ENCODE peak calls at places on chromosomes 4 and X, in four cellular contexts. N is GM23248, J is hepatocyte, M is MM.1S. H is an unnamed sample.

GRCh38 chr4:18369561-18369960 is 348.0 kb upstream of the LCORL start:
- DNase-seq in N (no peak), J (no peak), M (no peak), H (no peak)

GRCh38 chr4:129264008-129264657 is 168.2 kb downstream of the C4orf33 start:
- DNase-seq in N (no peak), J (no peak), M (peak; percentile 70), H (no peak)

GRCh38 chr4:140448830-140449229 is 21.4 kb upstream of the CLGN start:
- DNase-seq in N (peak; percentile 4), J (no peak), M (no peak), H (no peak)

GRCh38 chr4:78369691-78370090 is 181.9 kb upstream of the ANXA3 start:
- DNase-seq in N (peak; percentile 63), J (no peak), M (no peak), H (no peak)

GRCh38 chr4:53777244-53777984 is 186.1 kb upstream of the LNX1 start:
- DNase-seq in N (peak; percentile 90), J (peak; percentile 33), M (no peak), H (no peak)

GRCh38 chrX:51407520-51408409 is 75.1 kb downstream of the NUDT10 start:
- DNase-seq in N (no peak), J (no peak), M (no peak), H (no peak)

GRCh38 chr4:48290146-48290772 is 20.6 kb upstream of the TEC start:
- DNase-seq in N (peak; percentile 52), J (peak; percentile 16), M (no peak), H (peak; percentile 22)

GRCh38 chr4:152785639-152786517 is 6.1 kb downstream of the ARFIP1 start:
- DNase-seq in N (peak; percentile 50), J (no peak), M (no peak), H (no peak)

GRCh38 chrX:45619290-45619689 is 418.6 kb upstream of the DIPK2B start:
- DNase-seq in N (peak; percentile 39), J (no peak), M (no peak), H (no peak)

GRCh38 chr4:1244081-1244977 is 4.6 kb downstream of the CTBP1 start:
- DNase-seq in N (peak; percentile 28), J (peak; percentile 4), M (no peak), H (no peak)

GRCh38 chr4:107853444-107854325 is 29.0 kb downstream of the SGMS2 start:
- DNase-seq in N (peak; percentile 81), J (peak; percentile 48), M (no peak), H (peak; percentile 47)

GRCh38 chr4:16843831-16844508 is 54.5 kb downstream of the LDB2 start:
- DNase-seq in N (peak; percentile 92), J (peak; percentile 34), M (no peak), H (no peak)

GRCh38 chrX:24520472-24520871 is 55.4 kb downstream of the PDK3 start:
- DNase-seq in N (no peak), J (no peak), M (no peak), H (no peak)

GRCh38 chrX:45009371-45010000 is 136.5 kb downstream of the KDM6A start:
- DNase-seq in N (peak; percentile 58), J (no peak), M (no peak), H (no peak)

GRCh38 chr4:165347647-165348569 is 20.4 kb downstream of the MSMO1 start:
- DNase-seq in N (no peak), J (no peak), M (no peak), H (no peak)

GRCh38 chr4:72507167-72507566 is 61.9 kb downstream of the ADAMTS3 start:
- DNase-seq in N (no peak), J (no peak), M (no peak), H (no peak)

GRCh38 chrX:54721424-54721823 is 76.6 kb downstream of the ITIH6 start:
- DNase-seq in N (no peak), J (no peak), M (no peak), H (peak; percentile 8)

GRCh38 chrX:11188664-11189063 is 77.5 kb downstream of the HCCS start:
- DNase-seq in N (peak; percentile 58), J (no peak), M (no peak), H (no peak)

GRCh38 chrX:49059209-49060191 is 701 bp downstream of the CCDC120 start:
- DNase-seq in N (no peak), J (peak; percentile 61), M (no peak), H (peak; percentile 59)

GRCh38 chr4:152265149-152265621 is 270.7 kb downstream of the FBXW7 start:
- DNase-seq in N (no peak), J (peak; percentile 88), M (no peak), H (no peak)

GRCh38 chrX:14028473-14028872 is 1.2 kb downstream of the GEMIN8 start:
- DNase-seq in N (no peak), J (no peak), M (peak; percentile 11), H (no peak)

GRCh38 chr4:73451978-73452747 is 16.1 kb downstream of the AFP start:
- DNase-seq in N (peak; percentile 42), J (no peak), M (no peak), H (no peak)

GRCh38 chrX:1528186-1528883 is 8.7 kb downstream of the P2RY8 start:
- DNase-seq in N (no peak), J (no peak), M (no peak), H (no peak)

GRCh38 chr4:10205223-10205622 is 88.6 kb upstream of the WDR1 start:
- DNase-seq in N (peak; percentile 70), J (no peak), M (no peak), H (no peak)

GRCh38 chr4:81486502-81486901 is 14.8 kb upstream of the RASGEF1B start:
- DNase-seq in N (no peak), J (no peak), M (no peak), H (no peak)

GRCh38 chr4:173195132-173195531 is 26.5 kb downstream of the GALNT7 start:
- DNase-seq in N (no peak), J (no peak), M (no peak), H (no peak)

GRCh38 chrX:44223150-44223549 is 120.3 kb downstream of the EFHC2 start:
- DNase-seq in N (peak; percentile 51), J (no peak), M (no peak), H (peak; percentile 62)

GRCh38 chr4:20624783-20625364 is 75.4 kb upstream of the PACRGL start:
- DNase-seq in N (no peak), J (no peak), M (no peak), H (no peak)

GRCh38 chrX:130756233-130756632 is 146.8 kb downstream of the ENOX2 start:
- DNase-seq in N (no peak), J (no peak), M (no peak), H (no peak)
- H3K9me2 ChIP-seq in N (no peaks in the 10 kb centered on the region), J (no peaks in the 10 kb centered on the region), M (no peaks in the 10 kb centered on the region), H (no peaks in the 10 kb centered on the region)

GRCh38 chr4:41359069-41359769 is 102.5 kb downstream of the UCHL1 start:
- DNase-seq in N (no peak), J (no peak), M (no peak), H (no peak)

GRCh38 chr4:41359836-41360213 is 103.1 kb downstream of the UCHL1 start:
- DNase-seq in N (no peak), J (no peak), M (no peak), H (no peak)

GRCh38 chr4:41360911-41361830 is 104.4 kb downstream of the UCHL1 start:
- DNase-seq in N (peak; percentile 66), J (peak; percentile 54), M (no peak), H (peak; percentile 48)

GRCh38 chr4:41361831-41362646 is 105.3 kb downstream of the UCHL1 start:
- DNase-seq in N (peak; percentile 36), J (no peak), M (no peak), H (peak; percentile 26)

GRCh38 chr4:41360214-41360910 is 103.6 kb downstream of the UCHL1 start:
- DNase-seq in N (peak; percentile 72), J (peak; percentile 82), M (peak; percentile 65), H (peak; percentile 56)
- TF ChIP-seq EZH2 in N (no peak), J (no peak), M (no peak), H (no peak)

GRCh38 chr4:102416765-102417164 is 71.5 kb upstream of the SLC39A8 start:
- DNase-seq in N (no peak), J (no peak), M (no peak), H (no peak)
- H3K9me2 ChIP-seq in N (no peaks in the 10 kb centered on the region), J (no peaks in the 10 kb centered on the region), M (no peaks in the 10 kb centered on the region), H (no peaks in the 10 kb centered on the region)

GRCh38 chrX:153831435-153832150 is 1.2 kb upstream of the PDZD4 start:
- DNase-seq in N (no peak), J (no peak), M (no peak), H (no peak)
- TF ChIP-seq EZH2 in N (no peak), J (no peak), M (no peak), H (no peak)

GRCh38 chrX:72662020-72662747 is 51.9 kb downstream of the PHKA1 start:
- DNase-seq in N (no peak), J (no peak), M (no peak), H (no peak)
- H3K9me2 ChIP-seq in N (no peaks in the 10 kb centered on the region), J (no peaks in the 10 kb centered on the region), M (no peaks in the 10 kb centered on the region), H (no peaks in the 10 kb centered on the region)

DNA sequence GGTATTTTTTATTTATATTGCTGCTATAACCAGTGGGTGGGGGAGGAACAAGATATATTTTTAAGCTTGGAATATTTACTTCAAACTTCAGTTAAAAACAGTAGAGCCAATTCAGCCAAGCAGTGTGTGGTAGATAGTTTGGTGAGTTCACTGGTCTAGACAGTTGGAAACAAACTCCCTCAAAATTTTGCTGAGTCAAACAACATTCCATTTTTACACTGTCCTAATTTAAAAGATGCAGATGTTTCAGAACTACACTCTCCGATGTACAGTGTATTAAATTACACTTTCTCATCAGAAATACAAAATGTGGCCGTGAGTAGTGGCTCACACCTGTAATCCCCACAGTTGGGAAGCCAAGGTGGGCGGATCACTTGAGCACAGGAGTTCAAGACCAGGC is 23.3 kb downstream of the PRKX start:
- DNase-seq in N (no peak), J (no peak), M (no peak), H (no peak)
- TF ChIP-seq EZH2 in N (no peak), J (no peak), M (no peak), H (no peak)

GRCh38 chr4:70818173-70818856 is 21.4 kb downstream of the GRSF1 start:
- DNase-seq in N (no peak), J (no peak), M (no peak), H (no peak)

GRCh38 chr4:70816894-70817293 is 22.8 kb downstream of the GRSF1 start:
- DNase-seq in N (no peak), J (no peak), M (no peak), H (no peak)

GRCh38 chr4:70815370-70815769 is 24.3 kb downstream of the GRSF1 start:
- DNase-seq in N (peak; percentile 27), J (no peak), M (no peak), H (no peak)

GRCh38 chr4:70818921-70819320 is 20.8 kb downstream of the GRSF1 start:
- DNase-seq in N (no peak), J (no peak), M (no peak), H (no peak)
- H3K9me2 ChIP-seq in N (no peaks in the 10 kb centered on the region), J (no peaks in the 10 kb centered on the region), M (no peaks in the 10 kb centered on the region), H (no peaks in the 10 kb centered on the region)

H was measured in PC-9.